ENCODE peak calls at places on chromosomes 11 and 22, in ten cellular contexts. I is right lobe of liver, D is colonic mucosa, X is choroid plexus epithelial cell, P is endothelial cell of umbilical vein, E is PC-3, A is right atrium auricular region, O is foreskin fibroblast, R is WTC11, M is GM06990. U is an unnamed sample.

GRCh38 chr11:130300567-130300966 is 14.2 kb downstream of the ZBTB44 start:
- DNase-seq in R (no peak), M (peak), P (no peak), X (no peak), O (no peak), D (no peak), I (no peak), E (no peak), A (no peak), U (no peak)

GRCh38 chr11:121802542-121802941 is 313.5 kb downstream of the BLID start:
- DNase-seq in X (peak), P (no peak), R (peak), O (no peak), D (peak), A (no peak), I (no peak), E (no peak), M (no peak), U (no peak)

GRCh38 chr11:11931461-11932055 is 76.9 kb downstream of the DKK3 start:
- DNase-seq in P (peak), D (no peak), A (no peak), O (peak), M (no peak), R (no peak), I (no peak), X (peak), E (peak), U (no peak)

GRCh38 chr11:100870138-100870537 is 183.1 kb downstream of the ARHGAP42 start:
- DNase-seq in O (no peak), M (no peak), P (no peak), I (no peak), X (no peak), R (no peak), D (no peak), E (no peak), A (no peak), U (no peak)

GRCh38 chr11:122637538-122637937 is 18.0 kb upstream of the UBASH3B start:
- DNase-seq in A (no peak), O (no peak), D (no peak), P (no peak), X (no peak), M (no peak), I (no peak), E (no peak), R (no peak), U (no peak)

GRCh38 chr22:49965291-49966040 is 4.9 kb downstream of the PIM3 start:
- DNase-seq in P (no peak), M (peak), O (no peak), D (peak), R (peak), X (no peak), A (no peak), E (no peak), I (peak), U (peak)

GRCh38 chr22:20396639-20397038 is 2.7 kb downstream of the ZNF74 start:
- DNase-seq in X (peak), I (no peak), E (no peak), D (no peak), O (peak), P (no peak), A (no peak), M (no peak), R (no peak), U (no peak)

GRCh38 chr11:100640646-100641045 is 46.4 kb upstream of the ARHGAP42 start:
- DNase-seq in D (no peak), E (no peak), I (no peak), R (no peak), A (no peak), P (no peak), X (peak), O (no peak), M (no peak), U (no peak)

GRCh38 chr11:134558258-134558835 is 146.3 kb upstream of the B3GAT1 start:
- DNase-seq in R (no peak), M (no peak), D (no peak), O (no peak), A (peak), E (no peak), X (no peak), P (no peak), I (no peak), U (no peak)

GRCh38 chr22:43094085-43094484 is 4.9 kb upstream of the TTLL1 start:
- DNase-seq in M (no peak), I (peak), R (no peak), E (peak), X (no peak), O (peak), P (no peak), D (peak), A (peak), U (no peak)

GRCh38 chr11:72754149-72754543 is 1.9 kb upstream of the ARAP1 start:
- DNase-seq in P (no peak), R (no peak), M (no peak), I (no peak), O (no peak), E (no peak), D (no peak), A (no peak), X (no peak), U (no peak)

GRCh38 chr11:72751293-72752087 is 718 bp downstream of the ARAP1 start:
- DNase-seq in P (no peak), R (no peak), A (no peak), M (no peak), I (no peak), O (no peak), X (no peak), D (no peak), E (no peak), U (no peak)

GRCh38 chr11:72753341-72754148 is 1.3 kb upstream of the ARAP1 start:
- DNase-seq in E (peak), R (no peak), X (no peak), I (no peak), D (peak), P (no peak), A (no peak), O (no peak), M (no peak), U (no peak)

GRCh38 chr11:72750556-72751292 is 1.5 kb downstream of the ARAP1 start:
- DNase-seq in I (no peak), X (no peak), M (no peak), O (no peak), D (no peak), E (peak), A (no peak), P (no peak), R (no peak), U (no peak)

DNA sequence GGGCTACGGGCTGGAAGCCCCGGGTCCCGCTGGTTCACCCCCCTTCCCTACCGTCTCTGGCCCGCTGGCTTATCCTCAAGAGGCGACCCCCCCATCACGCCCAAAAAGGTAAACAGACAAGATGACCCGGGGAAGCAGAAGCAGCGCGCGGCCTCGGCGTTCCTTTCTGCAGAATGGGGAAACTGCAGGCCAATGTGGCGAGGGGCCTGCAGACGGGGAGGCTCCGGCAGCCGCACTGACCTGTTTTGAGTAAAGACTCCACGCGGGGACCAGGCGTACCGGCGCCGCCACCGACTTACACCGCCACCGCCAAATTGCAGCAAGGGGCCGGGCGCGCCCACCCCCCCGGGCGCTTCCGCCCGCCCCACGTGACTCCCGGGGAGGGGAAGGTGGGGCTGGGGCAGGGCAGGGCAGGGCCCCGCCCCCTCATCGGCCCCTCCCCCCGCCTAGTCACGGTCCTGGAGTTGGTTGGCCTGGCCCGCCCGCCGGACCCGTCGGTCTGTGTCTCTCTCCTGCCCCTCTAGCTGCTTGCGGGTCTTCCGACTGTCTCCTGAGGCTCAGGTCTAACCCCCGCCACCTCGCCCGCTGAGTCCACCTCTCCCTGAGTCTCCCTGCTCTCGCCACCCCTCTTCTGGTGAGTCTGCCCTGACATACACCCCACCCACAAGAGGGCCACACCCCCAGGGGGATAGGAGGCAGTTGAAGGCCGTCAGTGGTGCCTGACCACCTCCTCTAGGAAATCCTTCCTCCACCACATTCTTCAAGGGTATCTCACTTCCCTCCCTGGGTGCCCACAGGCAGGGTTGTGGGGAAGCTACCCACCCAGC is at the start of gene ARAP1:
- DNase-seq in I (peak), E (peak), A (peak), X (peak), R (peak), P (peak), M (peak), D (peak), O (peak), U (peak)
- TF ChIP-seq CTCF in I (no peak), E (no peak), A (no peak), X (peak), R (no peak), P (no peak), M (no peak), D (no peak), O (no peak), U (no peak)

DNA sequence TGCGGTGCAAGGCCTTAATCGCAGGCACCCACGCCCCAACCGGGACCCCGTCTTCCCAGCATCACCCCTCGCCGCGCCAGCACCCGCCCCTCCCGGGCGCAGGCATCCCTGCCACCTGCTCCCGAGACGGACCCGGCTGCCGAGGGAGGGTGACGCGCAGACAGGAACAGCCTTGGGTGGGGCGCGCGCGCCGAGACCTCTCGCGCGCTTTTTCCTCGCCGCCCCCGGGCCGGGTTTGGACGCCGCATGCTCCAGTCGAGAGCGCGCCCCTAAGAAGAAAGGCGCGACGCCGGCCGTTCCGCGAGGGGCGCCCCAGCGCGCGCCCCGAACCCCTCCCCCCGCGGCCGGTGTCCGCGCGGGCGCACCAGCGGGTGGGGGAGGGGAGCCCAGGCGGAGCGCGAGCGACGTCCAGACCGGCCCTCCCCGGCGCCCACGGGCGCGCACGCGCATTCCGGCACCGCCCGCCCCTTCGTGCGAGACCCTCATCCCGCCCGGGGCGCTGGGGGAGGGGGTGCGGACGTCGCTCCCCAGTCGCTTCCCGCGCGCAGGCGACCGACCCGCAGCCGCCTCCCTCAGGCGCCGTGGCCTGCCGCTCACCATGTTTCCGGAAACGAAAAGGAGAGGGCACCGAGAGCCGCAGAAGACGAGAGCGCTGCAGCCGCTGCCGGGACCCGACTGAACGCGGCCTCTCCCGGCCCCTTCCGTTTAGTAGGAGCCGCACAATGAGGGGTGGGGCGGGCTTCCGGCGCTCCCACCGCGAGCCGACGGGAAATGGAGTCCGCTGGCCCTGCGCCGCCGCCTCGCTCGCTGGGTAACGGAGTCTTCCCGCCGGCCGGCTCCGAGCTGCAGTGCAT is at the start of gene CFL1:
- DNase-seq in M (peak), I (peak), A (peak), D (peak), X (peak), P (peak), E (peak), O (peak), R (peak), U (peak)
- TF ChIP-seq CTCF in M (no peak), I (no peak), A (peak), D (no peak), X (no peak), P (no peak), E (no peak), O (no peak), R (no peak), U (no peak)

DNA sequence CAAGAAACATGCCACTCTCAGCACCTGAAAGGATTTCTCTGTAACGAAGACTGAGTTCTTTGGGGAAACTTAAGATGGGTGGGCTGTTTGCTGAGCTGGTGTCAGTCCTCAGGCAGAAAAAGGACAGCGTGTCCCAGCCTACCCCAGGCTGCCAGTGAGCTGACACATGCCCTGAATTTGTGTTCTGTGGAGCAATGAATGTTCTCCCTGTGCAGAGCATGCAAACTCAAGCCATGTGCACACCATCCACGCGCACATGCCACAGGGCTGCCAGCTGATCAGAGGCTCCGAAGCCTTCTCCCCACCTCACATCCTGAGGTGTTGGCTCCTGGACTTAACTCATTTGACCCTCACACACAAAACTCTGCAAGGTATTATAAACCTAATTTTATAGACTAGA is 104.9 kb downstream of the KCNC1 start:
- DNase-seq in A (no peak), D (no peak), X (no peak), P (no peak), R (no peak), I (no peak), M (no peak), O (no peak), E (no peak), U (no peak)
- TF ChIP-seq CTCF in A (no peak), D (no peak), X (no peak), P (no peak), R (no peak), I (no peak), M (no peak), O (no peak), E (no peak), U (no peak)

GRCh38 chr11:61962213-61963015 is 5.0 kb downstream of the FTH1 start:
- DNase-seq in M (no peak), P (peak), I (peak), E (no peak), D (no peak), A (peak), R (no peak), X (peak), O (no peak), U (no peak)

GRCh38 chr11:61963282-61964057 is 4.0 kb downstream of the FTH1 start:
- DNase-seq in A (peak), M (no peak), P (peak), I (peak), D (no peak), E (peak), R (no peak), X (peak), O (peak), U (no peak)

GRCh38 chr11:61963016-61963281 is 4.5 kb downstream of the FTH1 start:
- DNase-seq in I (peak), D (no peak), M (no peak), A (peak), O (no peak), X (no peak), E (no peak), P (peak), R (no peak), U (no peak)

GRCh38 chr11:61960532-61960931 is 6.9 kb downstream of the FTH1 start:
- DNase-seq in R (no peak), O (no peak), I (peak), E (no peak), X (no peak), M (no peak), A (peak), P (no peak), D (no peak), U (no peak)

GRCh38 chr11:61961570-61962212 is 5.7 kb downstream of the FTH1 start:
- DNase-seq in I (no peak), P (no peak), X (peak), E (peak), O (peak), R (no peak), M (no peak), D (peak), A (peak), U (no peak)
- TF ChIP-seq CTCF in I (no peak), P (no peak), X (no peak), E (no peak), O (no peak), R (no peak), M (no peak), D (no peak), A (no peak), U (no peak)

DNA sequence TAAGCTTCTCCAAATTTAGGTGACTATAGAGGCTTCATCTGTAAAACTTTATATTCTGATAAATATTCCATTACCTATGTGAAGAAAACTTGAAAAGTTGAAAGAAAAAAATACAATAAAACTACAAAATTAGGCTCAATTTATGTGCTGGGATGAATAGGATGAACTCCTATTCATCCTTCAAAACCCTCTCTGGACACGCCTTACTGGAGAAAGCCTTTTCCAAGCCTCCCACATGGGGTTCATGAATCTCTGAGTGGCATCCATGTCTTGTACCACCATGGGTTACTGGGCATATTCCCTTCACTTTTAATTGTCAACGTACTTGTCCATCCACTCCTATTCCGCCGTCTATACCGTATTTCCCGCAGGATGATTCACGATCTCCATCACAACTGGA is 55.7 kb downstream of the MN1 start:
- DNase-seq in A (no peak), M (no peak), X (no peak), P (no peak), D (no peak), R (no peak), O (no peak), E (no peak), I (no peak), U (no peak)
- TF ChIP-seq CTCF in A (no peak), M (no peak), X (no peak), P (no peak), D (no peak), R (no peak), O (no peak), E (no peak), I (no peak), U (no peak)

GRCh38 chr11:16799890-16800289 is 61.4 kb downstream of the C11orf58 start:
- DNase-seq in R (no peak), X (no peak), I (no peak), E (no peak), D (no peak), M (no peak), O (no peak), P (no peak), A (no peak), U (no peak)
- TF ChIP-seq CTCF in R (no peak), X (no peak), I (no peak), E (no peak), D (no peak), M (no peak), O (no peak), P (no peak), A (no peak), U (no peak)